ENCODE peak calls at places on chromosomes 16 and 17, in six cellular contexts. One of them, this sample, is unnamed.

GRCh38 chr17:21376835-21377690 is 906 bp downstream of the KCNJ12 start:
- DNase-seq in GM12878: no peak
- DNase-seq in HepG2: no peak
- DNase-seq in GM12891: no peak
- DNase-seq in K562: peak; percentile 30
- DNase-seq in H1: no peak
- DNase-seq in this sample: no peak

GRCh38 chr17:35731239-35731931 is at the start of gene RASL10B:
- DNase-seq in K562: peak; percentile 92
- DNase-seq in GM12891: peak; percentile 70
- DNase-seq in GM12878: no peak
- DNase-seq in HepG2: peak; percentile 41
- DNase-seq in H1: no peak
- DNase-seq in this sample: no peak

GRCh38 chr16:4233431-4233830 is 8.4 kb downstream of the SRL start:
- DNase-seq in HepG2: no peak
- DNase-seq in H1: no peak
- DNase-seq in K562: no peak
- DNase-seq in GM12891: no peak
- DNase-seq in GM12878: no peak
- DNase-seq in this sample: no peak

GRCh38 chr17:61208301-61209098 is 191.1 kb upstream of the TBX2 start:
- DNase-seq in GM12878: no peak
- DNase-seq in H1: no peak
- DNase-seq in GM12891: no peak
- DNase-seq in K562: no peak
- DNase-seq in HepG2: no peak
- DNase-seq in this sample: no peak

GRCh38 chr17:2240541-2240940 is 63.0 kb downstream of the SMG6 start:
- DNase-seq in GM12878: no peak
- DNase-seq in K562: no peak
- DNase-seq in GM12891: no peak
- DNase-seq in H1: no peak
- DNase-seq in HepG2: no peak
- DNase-seq in this sample: no peak

GRCh38 chr16:85123891-85124635 is 11.8 kb upstream of the CIBAR2 start:
- DNase-seq in H1: peak; percentile 47
- DNase-seq in GM12891: no peak
- DNase-seq in HepG2: no peak
- DNase-seq in GM12878: no peak
- DNase-seq in K562: no peak
- DNase-seq in this sample: no peak

GRCh38 chr17:77768475-77768874 is 190.0 kb upstream of the TNRC6C start:
- DNase-seq in GM12878: no peak
- DNase-seq in K562: no peak
- DNase-seq in HepG2: no peak
- DNase-seq in H1: no peak
- DNase-seq in GM12891: no peak
- DNase-seq in this sample: no peak

GRCh38 chr16:17970816-17971291 is 365.7 kb downstream of the NPIPA8 start:
- DNase-seq in K562: no peak
- DNase-seq in HepG2: no peak
- DNase-seq in GM12878: no peak
- DNase-seq in H1: no peak
- DNase-seq in GM12891: no peak
- DNase-seq in this sample: no peak

GRCh38 chr17:44911133-44912001 is 3.9 kb downstream of the GFAP start:
- DNase-seq in GM12891: peak; percentile 52
- DNase-seq in GM12878: no peak
- DNase-seq in HepG2: peak; percentile 74
- DNase-seq in K562: peak; percentile 70
- DNase-seq in H1: peak; percentile 58
- DNase-seq in this sample: no peak

GRCh38 chr17:41647940-41648410 is 23.6 kb upstream of the KRT17 start:
- DNase-seq in GM12891: peak; percentile 89
- DNase-seq in H1: peak; percentile 79
- DNase-seq in GM12878: no peak
- DNase-seq in K562: peak; percentile 87
- DNase-seq in HepG2: peak; percentile 69
- DNase-seq in this sample: peak; percentile 90

GRCh38 chr17:2277430-2278170 is 26.0 kb downstream of the SMG6 start:
- DNase-seq in GM12891: no peak
- DNase-seq in GM12878: no peak
- DNase-seq in H1: no peak
- DNase-seq in HepG2: no peak
- DNase-seq in K562: no peak
- DNase-seq in this sample: no peak

GRCh38 chr16:50719401-50720337 is 22.2 kb upstream of the CYLD start:
- DNase-seq in GM12891: no peak
- DNase-seq in HepG2: peak; percentile 65
- DNase-seq in GM12878: no peak
- DNase-seq in K562: no peak
- DNase-seq in H1: no peak
- DNase-seq in this sample: no peak

GRCh38 chr17:12982224-12982623 is 35.6 kb downstream of the ELAC2 start:
- DNase-seq in H1: no peak
- DNase-seq in K562: no peak
- DNase-seq in HepG2: no peak
- DNase-seq in GM12891: no peak
- DNase-seq in GM12878: peak; percentile 4
- DNase-seq in this sample: no peak

GRCh38 chr17:2883544-2884203 is 87.4 kb downstream of the RAP1GAP2 start:
- DNase-seq in H1: no peak
- DNase-seq in K562: no peak
- DNase-seq in HepG2: peak; percentile 39
- DNase-seq in GM12891: no peak
- DNase-seq in GM12878: no peak
- DNase-seq in this sample: no peak

GRCh38 chr16:1169285-1170075 is 16.6 kb downstream of the CACNA1H start:
- DNase-seq in K562: no peak
- DNase-seq in H1: no peak
- DNase-seq in HepG2: no peak
- DNase-seq in GM12891: no peak
- DNase-seq in GM12878: no peak
- DNase-seq in this sample: no peak

GRCh38 chr17:1078831-1079561 is 82.1 kb downstream of the TIMM22 start:
- DNase-seq in GM12878: no peak
- DNase-seq in K562: no peak
- DNase-seq in HepG2: no peak
- DNase-seq in H1: no peak
- DNase-seq in GM12891: no peak
- DNase-seq in this sample: no peak

GRCh38 chr16:78242231-78242630 is 142.8 kb downstream of the WWOX start:
- DNase-seq in H1: no peak
- DNase-seq in GM12891: no peak
- DNase-seq in K562: no peak
- DNase-seq in GM12878: no peak
- DNase-seq in HepG2: peak; percentile 41
- DNase-seq in this sample: no peak

GRCh38 chr16:4381072-4381934 is 9.7 kb downstream of the VASN start:
- DNase-seq in GM12891: no peak
- DNase-seq in K562: peak; percentile 15
- DNase-seq in HepG2: no peak
- DNase-seq in H1: no peak
- DNase-seq in GM12878: no peak
- DNase-seq in this sample: no peak

GRCh38 chr17:60134396-60135159 is 15.2 kb upstream of the CA4 start:
- DNase-seq in H1: no peak
- DNase-seq in HepG2: no peak
- DNase-seq in GM12878: no peak
- DNase-seq in GM12891: no peak
- DNase-seq in K562: peak; percentile 69
- DNase-seq in this sample: no peak

GRCh38 chr17:50280068-50280467 is 5.8 kb downstream of the TMEM92 start:
- DNase-seq in H1: no peak
- DNase-seq in GM12878: no peak
- DNase-seq in GM12891: peak; percentile 19
- DNase-seq in K562: peak; percentile 47
- DNase-seq in HepG2: no peak
- DNase-seq in this sample: peak; percentile 23

GRCh38 chr17:39239640-39240314 is 14.0 kb upstream of the STAC2 start:
- DNase-seq in GM12878: no peak
- DNase-seq in H1: no peak
- DNase-seq in K562: peak; percentile 78
- DNase-seq in GM12891: peak; percentile 64
- DNase-seq in HepG2: peak; percentile 55
- DNase-seq in this sample: no peak

GRCh38 chr16:88389191-88389590 is 6.4 kb downstream of the ZNF469 start:
- DNase-seq in HepG2: no peak
- DNase-seq in GM12878: no peak
- DNase-seq in K562: no peak
- DNase-seq in GM12891: no peak
- DNase-seq in H1: no peak
- DNase-seq in this sample: no peak

GRCh38 chr17:40059729-40060475 is 2.9 kb upstream of the THRA start:
- DNase-seq in GM12891: no peak
- DNase-seq in K562: no peak
- DNase-seq in HepG2: no peak
- DNase-seq in H1: no peak
- DNase-seq in GM12878: no peak
- DNase-seq in this sample: no peak

GRCh38 chr17:54972406-54973138 is 4.0 kb downstream of the STXBP4 start:
- DNase-seq in H1: no peak
- DNase-seq in K562: no peak
- DNase-seq in HepG2: peak; percentile 61
- DNase-seq in GM12878: no peak
- DNase-seq in GM12891: no peak
- DNase-seq in this sample: no peak

GRCh38 chr16:55370762-55371482 is 46.9 kb downstream of the IRX6 start:
- DNase-seq in HepG2: peak; percentile 7
- DNase-seq in K562: no peak
- DNase-seq in H1: peak; percentile 27
- DNase-seq in GM12891: no peak
- DNase-seq in GM12878: no peak
- DNase-seq in this sample: no peak

GRCh38 chr17:46930083-46930482 is 7.1 kb downstream of the GOSR2 start:
- DNase-seq in GM12891: no peak
- DNase-seq in HepG2: no peak
- DNase-seq in H1: no peak
- DNase-seq in K562: no peak
- DNase-seq in GM12878: no peak
- DNase-seq in this sample: no peak

GRCh38 chr16:58511933-58512815 is 3.1 kb upstream of the SETD6 start:
- DNase-seq in GM12878: no peak
- DNase-seq in GM12891: peak; percentile 76
- DNase-seq in K562: peak; percentile 58
- DNase-seq in HepG2: peak; percentile 75
- DNase-seq in H1: peak; percentile 62
- DNase-seq in this sample: no peak

GRCh38 chr16:14501331-14502255 is 128.5 kb downstream of the PARN start:
- DNase-seq in GM12891: no peak
- DNase-seq in GM12878: peak; percentile 50
- DNase-seq in K562: peak; percentile 71
- DNase-seq in H1: peak; percentile 51
- DNase-seq in HepG2: peak; percentile 92
- DNase-seq in this sample: no peak
- TF ChIP-seq TAF1 in GM12891: no peak
- TF ChIP-seq TAF1 in GM12878: no peak
- TF ChIP-seq TAF1 in K562: no peak
- TF ChIP-seq TAF1 in H1: no peak
- TF ChIP-seq TAF1 in HepG2: peak; percentile 43
- TF ChIP-seq TAF1 in this sample: no peak

GRCh38 chr17:7219812-7220592 is at the start of the genes ACADVL and DLG4:
- DNase-seq in GM12878: no peak
- DNase-seq in GM12891: peak; percentile 87
- DNase-seq in H1: no peak
- DNase-seq in K562: peak; percentile 75
- DNase-seq in HepG2: peak; percentile 75
- DNase-seq in this sample: peak; percentile 95
- TF ChIP-seq POLR2A in GM12878: peak; percentile 88
- TF ChIP-seq POLR2A in GM12891: peak; percentile 76
- TF ChIP-seq POLR2A in H1: peak; percentile 79
- TF ChIP-seq POLR2A in K562: peak; percentile 68
- TF ChIP-seq POLR2A in HepG2: peak; percentile 88
- TF ChIP-seq POLR2A in this sample: peak; percentile 67

GRCh38 chr17:29802256-29802655 is 127.8 kb downstream of the SSH2 start:
- DNase-seq in H1: no peak
- DNase-seq in GM12891: no peak
- DNase-seq in HepG2: no peak
- DNase-seq in GM12878: no peak
- DNase-seq in K562: no peak
- DNase-seq in this sample: no peak
- TF ChIP-seq POLR2AphosphoS5 in H1: no peak
- TF ChIP-seq POLR2AphosphoS5 in GM12891: no peak
- TF ChIP-seq POLR2AphosphoS5 in HepG2: no peak
- TF ChIP-seq POLR2AphosphoS5 in GM12878: no peak
- TF ChIP-seq POLR2AphosphoS5 in K562: no peak
- TF ChIP-seq POLR2AphosphoS5 in this sample: no peak

GRCh38 chr17:74780443-74781238 is 4.5 kb upstream of the NAT9 start:
- DNase-seq in GM12878: no peak
- DNase-seq in HepG2: peak; percentile 88
- DNase-seq in K562: peak; percentile 49
- DNase-seq in GM12891: no peak
- DNase-seq in H1: no peak
- DNase-seq in this sample: no peak
- TF ChIP-seq TAF1 in GM12878: no peak
- TF ChIP-seq TAF1 in HepG2: no peak
- TF ChIP-seq TAF1 in K562: no peak
- TF ChIP-seq TAF1 in GM12891: no peak
- TF ChIP-seq TAF1 in H1: no peak
- TF ChIP-seq TAF1 in this sample: no peak

DNA sequence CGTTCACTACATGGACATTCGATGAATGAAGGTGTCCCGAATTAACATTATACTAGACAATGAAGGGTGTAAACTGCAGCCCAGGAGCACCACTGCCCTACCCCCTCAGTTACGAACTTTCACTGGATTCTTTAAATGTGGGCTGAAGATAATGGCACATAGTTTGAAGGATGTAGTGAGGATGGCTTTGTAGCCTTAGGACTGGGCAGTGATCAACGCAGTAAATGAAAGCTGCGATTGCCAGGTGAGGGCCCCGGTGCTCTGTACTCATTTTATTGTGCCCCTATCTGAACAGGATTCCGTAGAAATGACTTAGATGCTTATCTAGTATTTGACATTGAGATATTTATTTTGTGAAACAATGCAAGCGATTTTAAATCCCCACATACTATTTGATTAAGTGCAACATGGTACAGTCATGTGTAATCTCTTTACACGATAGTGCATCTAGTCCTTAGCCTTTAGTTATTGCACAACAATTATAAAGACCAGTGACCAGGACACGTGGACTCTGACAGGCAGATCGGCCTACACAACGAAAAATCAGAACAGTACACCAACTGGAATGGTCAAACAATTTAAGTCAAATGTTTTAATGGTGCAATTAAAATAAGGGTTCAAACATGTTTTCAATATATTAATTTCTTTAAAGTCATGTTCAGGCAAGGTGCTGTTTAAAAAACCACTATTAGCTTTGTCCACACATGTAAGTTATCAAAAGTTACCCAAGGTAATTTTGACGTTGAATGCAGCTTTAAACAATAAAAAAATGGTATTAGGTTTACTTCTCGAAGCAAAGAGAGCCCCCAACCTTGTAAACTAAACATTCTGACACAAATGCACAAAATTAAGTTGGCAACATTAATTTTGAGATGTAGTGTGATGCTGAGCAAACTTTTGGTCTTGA is 17.4 kb upstream of the ERN1 start:
- DNase-seq in GM12878: no peak
- DNase-seq in H1: no peak
- DNase-seq in HepG2: peak; percentile 85
- DNase-seq in GM12891: no peak
- DNase-seq in K562: no peak
- DNase-seq in this sample: no peak
- TF ChIP-seq POLR2A in GM12878: no peak
- TF ChIP-seq POLR2A in H1: peak; percentile 94
- TF ChIP-seq POLR2A in HepG2: peak; percentile 95
- TF ChIP-seq POLR2A in GM12891: peak; percentile 54
- TF ChIP-seq POLR2A in K562: peak; percentile 27
- TF ChIP-seq POLR2A in this sample: peak; percentile 15

This sample was measured in GM12892.